ENCODE peak calls at places on chromosomes 16 and 17, in eight cellular contexts. U is fibroblast of lung, B is body of pancreas, N is A549, Y is psoas muscle, X is neural progenitor cell, F is PC-9, H is ascending aorta. Z is an unnamed sample. For H3K4me1, the result is how much of the 10 kb centered on the place peaks cover.

GRCh38 chr17:39582658-39583057 is 25.1 kb downstream of the NEUROD2 start:
- DNase-seq in Y (no peak), N (no peak), U (no peak), B (no peak), X (no peak), H (no peak), F (no peak), Z (no peak)

GRCh38 chr16:6146874-6147425 is 1049.4 kb upstream of the EEF2KMT start:
- DNase-seq in B (no peak), Y (no peak), U (no peak), N (no peak), H (no peak), X (peak), F (no peak), Z (no peak)

GRCh38 chr16:20504418-20504817 is 53.1 kb downstream of the ACSM2A start:
- DNase-seq in U (no peak), Y (no peak), H (no peak), F (no peak), X (no peak), N (no peak), B (no peak), Z (no peak)

GRCh38 chr17:77285594-77286390 is 145.0 kb downstream of the SEC14L1 start:
- DNase-seq in H (peak), U (peak), Y (peak), N (peak), B (peak), X (no peak), F (peak), Z (peak)

GRCh38 chr17:7632492-7632894 is 2.6 kb downstream of the SHBG start:
- DNase-seq in F (no peak), H (no peak), Y (no peak), B (peak), N (peak), U (peak), X (peak), Z (peak)

GRCh38 chr16:7086842-7087616 is 245.6 kb upstream of the RBFOX1 start:
- DNase-seq in F (no peak), B (peak), Y (peak), H (no peak), U (no peak), N (peak), X (peak), Z (no peak)

GRCh38 chr16:66751135-66751991 is at the start of gene DYNC1LI2:
- DNase-seq in F (peak), N (peak), B (peak), X (peak), U (peak), H (peak), Y (peak), Z (peak)

GRCh38 chr16:4785758-4786433 is 2.2 kb downstream of the SEPTIN12 start:
- DNase-seq in H (no peak), X (no peak), B (no peak), F (no peak), Y (no peak), U (no peak), N (no peak), Z (no peak)

GRCh38 chr17:80177986-80178590 is 8.3 kb downstream of the CARD14 start:
- DNase-seq in H (no peak), B (no peak), U (no peak), N (no peak), X (no peak), Y (no peak), F (no peak), Z (no peak)

GRCh38 chr17:45221997-45222272 is 250 bp downstream of the FMNL1 start:
- DNase-seq in X (peak), F (no peak), H (no peak), Y (no peak), U (no peak), B (no peak), N (no peak), Z (no peak)

GRCh38 chr16:88576307-88576706 is 6.1 kb downstream of the ZC3H18 start:
- DNase-seq in Y (no peak), U (no peak), N (no peak), F (no peak), X (no peak), H (no peak), B (no peak), Z (no peak)

DNA sequence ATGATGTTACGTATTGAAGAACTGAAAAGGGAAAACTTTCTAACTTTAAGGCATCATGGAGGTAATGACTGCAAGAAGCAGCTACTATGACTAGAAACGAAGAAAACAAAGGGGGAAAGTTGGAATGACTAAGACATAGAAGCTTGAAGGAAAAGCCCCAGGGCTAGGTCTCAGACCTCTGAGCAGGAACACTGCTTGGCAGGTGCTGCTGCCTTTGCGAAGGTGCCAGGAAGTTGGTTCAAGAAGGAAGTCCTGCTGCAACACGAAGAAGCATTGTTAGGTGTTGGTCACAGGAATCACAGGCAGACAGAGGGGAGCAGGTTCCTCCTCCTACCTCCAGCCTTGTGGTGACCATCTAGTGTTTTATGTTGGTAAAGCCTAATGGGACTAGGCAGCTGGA is 48.1 kb upstream of the HS3ST4 start:
- DNase-seq in F (no peak), X (no peak), B (no peak), Y (no peak), U (no peak), N (no peak), H (no peak), Z (no peak)
- TF ChIP-seq CTCF in F (no peak), X (no peak), B (no peak), Y (no peak), U (no peak), N (no peak), H (no peak), Z (no peak)

DNA sequence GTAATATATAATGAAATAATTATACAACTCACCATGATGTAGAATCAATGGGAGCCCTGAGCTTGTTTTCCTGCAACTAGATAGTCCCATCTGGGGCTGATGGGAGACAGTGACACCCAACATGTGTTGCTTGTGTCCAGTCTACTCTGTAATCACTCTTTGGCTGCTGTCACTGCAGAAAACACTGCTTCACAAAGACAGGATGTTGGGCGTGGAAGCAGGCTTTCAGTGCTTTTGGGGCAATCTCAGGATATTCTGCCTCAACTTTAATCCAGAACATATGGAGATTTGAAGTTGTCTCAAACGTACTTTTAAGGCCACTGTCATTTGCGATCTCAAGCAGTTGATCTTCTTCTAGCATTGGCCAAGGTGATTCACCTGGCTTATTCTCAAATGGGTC is 94.9 kb downstream of the CYTH1 start:
- DNase-seq in Y (no peak), N (no peak), F (no peak), B (no peak), U (no peak), H (no peak), X (no peak), Z (no peak)
- H3K4me1 ChIP-seq in Y (under half), N (under half), F (under half), B (under half), U (under half), H (under half), X (under half), Z (under half)

GRCh38 chr16:11047939-11048500 is 103.7 kb downstream of the CLEC16A start:
- DNase-seq in X (no peak), F (no peak), B (no peak), Y (no peak), H (peak), U (no peak), N (no peak), Z (no peak)
- H3K27ac ChIP-seq in X (no peak), F (no peak), B (no peak), Y (no peak), H (no peak), U (peak), N (no peak), Z (no peak)

GRCh38 chr16:30901201-30902069 is 5.0 kb downstream of the CTF1 start:
- DNase-seq in N (peak), U (no peak), B (no peak), F (no peak), Y (no peak), X (no peak), H (no peak), Z (no peak)
- TF ChIP-seq CTCF in N (no peak), U (no peak), B (no peak), F (no peak), Y (no peak), X (no peak), H (no peak), Z (no peak)

GRCh38 chr17:44112284-44113280 is 10.9 kb downstream of the HDAC5 start:
- DNase-seq in N (no peak), H (no peak), Y (peak), B (peak), U (no peak), F (no peak), X (no peak), Z (no peak)

GRCh38 chr17:44111777-44112176 is 11.7 kb downstream of the HDAC5 start:
- DNase-seq in Y (no peak), B (no peak), X (no peak), U (no peak), F (no peak), H (no peak), N (no peak), Z (no peak)

GRCh38 chr17:44110823-44111633 is 12.4 kb downstream of the HDAC5 start:
- DNase-seq in Y (peak), N (peak), H (peak), U (peak), X (peak), B (peak), F (peak), Z (peak)

GRCh38 chr17:44113868-44114840 is 9.3 kb downstream of the HDAC5 start:
- DNase-seq in H (no peak), B (no peak), U (no peak), X (no peak), N (no peak), Y (no peak), F (no peak), Z (no peak)

DNA sequence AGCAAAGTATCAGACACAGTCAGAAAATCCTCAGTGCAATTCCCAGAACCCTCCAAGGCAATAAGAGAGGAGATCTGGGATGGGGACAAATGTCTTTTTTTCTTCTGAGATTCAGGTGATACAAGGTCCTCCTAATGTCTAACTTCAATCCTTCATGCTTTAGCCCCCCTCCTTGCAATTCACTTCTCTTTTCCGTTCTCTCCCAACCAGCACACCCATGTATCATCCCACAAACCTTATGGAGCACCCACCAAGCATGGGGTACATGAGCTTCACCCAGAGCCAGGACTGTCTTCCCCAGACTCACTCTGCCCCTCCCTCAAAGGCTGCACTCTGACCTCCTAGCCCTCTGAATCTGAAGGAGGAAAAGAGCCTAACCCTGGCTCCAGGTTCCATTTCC is 10.1 kb downstream of the HDAC5 start:
- DNase-seq in U (no peak), B (no peak), H (no peak), Y (no peak), N (no peak), X (no peak), F (no peak), Z (no peak)
- H3K4me1 ChIP-seq in U (under half), B (half or more), H (under half), Y (half or more), N (under half), X (under half), F (under half), Z (under half)

Z was measured in foreskin keratinocyte.